ENCODE peak calls at places on chromosomes 11 and 22, in seven cellular contexts. F is CD8-positive, alpha-beta T cell; C is brain microvascular endothelial cell; E is lower lobe of right lung; S is ovary; W is left lung; Z is colonic mucosa. I is an unnamed sample.

GRCh38 chr11:73878771-73879170 is 2.0 kb downstream of the PAAF1 start:
- DNase-seq in C (no peak), W (no peak), S (no peak), E (no peak), F (no peak), Z (no peak), I (no peak)

GRCh38 chr11:69368119-69368880 is 74.3 kb downstream of the MYEOV start:
- DNase-seq in S (no peak), C (no peak), F (peak), Z (peak), W (peak), E (no peak), I (no peak)

GRCh38 chr11:75506827-75507226 is 18.9 kb downstream of the GDPD5 start:
- DNase-seq in Z (no peak), E (no peak), W (no peak), S (no peak), F (no peak), C (no peak), I (no peak)

GRCh38 chr11:88421530-88421929 is 84.0 kb upstream of the CTSC start:
- DNase-seq in C (peak), W (peak), F (no peak), Z (peak), S (no peak), E (no peak), I (no peak)

GRCh38 chr11:2771758-2772466 is 72.1 kb upstream of the KCNQ1OT1 start:
- DNase-seq in W (peak), S (peak), Z (peak), E (peak), F (peak), C (no peak), I (no peak)

GRCh38 chr22:42336527-42337227 is 66.2 kb upstream of the TCF20 start:
- DNase-seq in W (no peak), E (no peak), Z (no peak), C (no peak), S (no peak), F (no peak), I (no peak)

GRCh38 chr11:122853971-122854446 is 15.7 kb downstream of the CRTAM start:
- DNase-seq in W (no peak), Z (peak), C (peak), E (no peak), F (peak), S (peak), I (peak)

GRCh38 chr11:33195391-33196190 is 34.3 kb upstream of the CSTF3 start:
- DNase-seq in E (no peak), Z (no peak), F (no peak), C (no peak), S (no peak), W (no peak), I (no peak)

GRCh38 chr11:133082851-133083488 is 449.3 kb downstream of the OPCML start:
- DNase-seq in Z (peak), W (peak), S (no peak), E (peak), C (peak), F (peak), I (peak)

GRCh38 chr11:1102996-1103395 is 28.3 kb downstream of the MUC2 start:
- DNase-seq in Z (no peak), W (no peak), C (no peak), S (no peak), F (no peak), E (peak), I (no peak)

GRCh38 chr22:46737105-46737975 is 712 bp downstream of the CERK start:
- DNase-seq in E (no peak), W (no peak), Z (no peak), C (no peak), S (peak), F (peak), I (peak)

GRCh38 chr11:27722117-27722844 is 22.0 kb upstream of the BDNF start:
- DNase-seq in W (no peak), Z (no peak), E (no peak), F (no peak), S (no peak), C (peak), I (peak)

GRCh38 chr11:1747753-1748466 is 2.5 kb downstream of the IFITM10 start:
- DNase-seq in E (no peak), S (no peak), Z (no peak), F (no peak), W (no peak), C (no peak), I (no peak)

GRCh38 chr11:113681711-113682410 is 24.2 kb downstream of the TMPRSS5 start:
- DNase-seq in Z (no peak), F (no peak), C (no peak), E (no peak), W (no peak), S (no peak), I (peak)

GRCh38 chr11:130121430-130121978 is 38.1 kb upstream of the ST14 start:
- DNase-seq in Z (no peak), W (no peak), S (no peak), F (no peak), E (no peak), C (peak), I (peak)
- H3K4me3 ChIP-seq in Z (no peak), W (no peak), S (no peak), F (no peak), E (no peak), C (no peak), I (no peak)

DNA sequence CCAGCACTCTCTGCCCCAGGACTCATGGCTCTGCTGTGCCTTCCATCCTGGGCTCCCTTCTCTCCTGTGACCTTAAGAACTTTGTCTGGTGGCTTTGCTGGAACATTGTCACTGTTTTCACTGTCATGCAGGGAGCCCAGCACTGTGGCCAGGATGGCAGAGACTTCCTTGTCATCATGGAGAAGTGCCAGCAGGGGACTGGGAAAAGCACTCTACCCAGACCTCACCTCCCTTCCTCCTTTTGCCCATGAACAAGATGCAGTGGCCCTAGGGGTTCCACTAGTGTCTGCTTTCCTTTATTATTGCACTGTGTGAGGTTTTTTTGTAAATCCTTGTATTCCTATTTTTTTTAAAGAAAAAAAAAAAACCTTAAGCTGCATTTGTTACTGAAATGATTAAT is 2.9 kb upstream of the TTC36 start:
- DNase-seq in C (no peak), W (no peak), Z (no peak), E (no peak), S (no peak), F (no peak), I (no peak)
- TF ChIP-seq CTCF in C (no peak), W (no peak), Z (no peak), E (no peak), S (no peak), F (no peak), I (no peak)

GRCh38 chr22:24587948-24588347 is 4.9 kb downstream of the LRRC75B start:
- DNase-seq in Z (no peak), C (no peak), S (no peak), F (no peak), E (no peak), W (no peak), I (no peak)

GRCh38 chr22:24590596-24591173 is 2.2 kb downstream of the LRRC75B start:
- DNase-seq in S (no peak), E (no peak), F (no peak), C (no peak), W (no peak), Z (no peak), I (no peak)

GRCh38 chr22:24588370-24588755 is 4.5 kb downstream of the LRRC75B start:
- DNase-seq in Z (no peak), F (no peak), C (no peak), S (peak), W (no peak), E (no peak), I (peak)

GRCh38 chr22:24588756-24589481 is 4.0 kb downstream of the LRRC75B start:
- DNase-seq in Z (no peak), W (no peak), S (no peak), F (no peak), C (no peak), E (no peak), I (no peak)

DNA sequence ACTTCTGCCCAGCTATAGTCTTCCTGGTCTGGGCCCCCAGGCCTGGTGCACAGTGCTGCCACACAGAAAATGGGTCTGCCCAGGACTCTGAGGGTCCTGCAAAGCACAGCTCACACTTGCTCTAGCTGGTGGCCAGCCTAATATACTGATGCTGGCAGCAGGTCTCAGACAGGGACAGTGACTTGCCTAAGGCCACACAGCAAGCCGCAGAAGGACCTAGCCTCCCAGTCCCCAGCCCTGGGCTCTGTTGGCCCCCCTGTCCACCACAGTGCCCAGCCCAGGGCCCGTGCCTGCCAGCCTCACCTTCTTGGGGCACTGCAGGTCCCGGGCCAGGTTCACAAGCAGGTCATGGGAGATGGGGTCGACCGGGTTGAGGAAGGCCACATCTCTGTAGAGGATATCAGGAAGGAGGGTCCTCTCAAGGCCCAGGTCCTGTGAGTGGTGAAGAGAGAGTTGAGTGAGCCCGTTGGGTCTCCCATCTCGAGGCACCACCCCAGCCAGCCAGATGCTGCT is 3.3 kb downstream of the LRRC75B start:
- DNase-seq in E (no peak), C (no peak), Z (no peak), F (no peak), W (no peak), S (no peak), I (no peak)
- H3K4me3 ChIP-seq in E (no peak), C (no peak), Z (no peak), F (no peak), W (no peak), S (no peak), I (no peak)

DNA sequence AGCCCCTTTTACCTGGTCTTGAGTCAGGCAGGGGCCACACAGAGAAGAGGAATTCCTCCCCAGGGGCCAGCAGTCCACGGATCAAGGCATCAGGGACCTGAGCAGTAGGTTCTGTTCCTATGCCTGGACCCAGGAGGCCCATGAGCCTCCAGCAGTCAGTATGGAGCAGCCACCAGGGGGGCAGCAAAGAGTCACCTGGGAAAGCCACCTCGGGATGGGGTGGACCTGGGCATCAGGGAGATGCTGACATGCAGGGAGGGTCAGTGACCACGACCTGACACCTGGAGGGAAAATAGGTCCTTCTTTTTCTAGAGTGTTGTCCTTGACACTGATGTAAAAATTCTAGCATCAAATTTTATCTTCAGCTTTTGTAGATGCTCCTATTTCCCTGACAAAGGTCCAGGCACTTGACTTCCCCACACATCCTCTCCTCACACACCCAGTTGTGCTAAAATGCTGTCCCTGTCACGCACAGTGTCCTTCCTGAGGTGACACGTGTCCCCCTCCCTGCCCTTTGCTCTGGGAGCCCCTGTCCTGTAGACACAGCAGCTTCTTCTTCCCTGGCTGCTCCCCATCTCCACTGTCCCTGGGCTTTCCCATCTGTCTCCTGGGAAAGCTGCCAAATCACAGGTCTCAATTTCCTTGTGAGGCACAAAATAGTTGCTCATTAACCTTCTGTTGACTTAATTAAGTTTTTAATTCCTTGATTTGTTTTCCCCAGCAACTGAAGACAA is 70.0 kb upstream of the IGLL5 start:
- DNase-seq in C (no peak), E (no peak), W (no peak), S (no peak), Z (no peak), F (no peak), I (no peak)
- TF ChIP-seq CTCF in C (no peak), E (no peak), W (no peak), S (no peak), Z (no peak), F (no peak), I (no peak)

GRCh38 chr11:117198613-117199012 is 557 bp upstream of the TAGLN start:
- DNase-seq in E (peak), S (no peak), C (no peak), F (no peak), W (no peak), Z (no peak), I (no peak)
- H3K4me3 ChIP-seq in E (peak), S (peak), C (peak), F (no peak), W (peak), Z (no peak), I (peak)

GRCh38 chr11:109644158-109644557 is 222.2 kb downstream of the C11orf87 start:
- DNase-seq in E (no peak), S (no peak), C (no peak), F (no peak), Z (no peak), W (no peak), I (peak)

DNA sequence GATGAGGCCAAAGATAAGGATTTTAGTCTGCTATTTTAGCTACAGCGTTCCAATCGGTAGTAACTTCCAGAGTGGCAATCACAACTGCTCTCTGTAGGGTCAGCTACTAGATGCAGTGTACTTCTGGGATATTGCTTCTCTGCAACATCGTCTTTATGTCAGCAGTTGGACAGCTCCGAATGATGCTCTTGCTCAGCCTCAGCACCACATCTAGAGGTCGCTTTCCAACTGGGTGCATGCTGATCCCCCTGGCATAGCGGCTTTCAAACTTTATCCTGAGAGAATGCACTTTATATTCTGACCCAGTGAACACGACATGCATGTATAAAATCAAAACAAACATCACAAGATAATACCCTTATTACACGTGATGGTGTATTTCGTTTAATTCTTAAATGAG is 219.6 kb downstream of the C11orf87 start:
- DNase-seq in Z (no peak), C (peak), W (no peak), F (no peak), S (no peak), E (no peak), I (peak)
- TF ChIP-seq CTCF in Z (no peak), C (peak), W (no peak), F (no peak), S (no peak), E (no peak), I (peak)

GRCh38 chr11:61762798-61763197 is 10.4 kb downstream of the MYRF start:
- DNase-seq in F (no peak), W (no peak), S (no peak), E (no peak), C (no peak), Z (no peak), I (no peak)

GRCh38 chr11:61762216-61762615 is 9.8 kb downstream of the MYRF start:
- DNase-seq in C (no peak), E (no peak), W (no peak), Z (no peak), S (no peak), F (no peak), I (no peak)

GRCh38 chr11:61765550-61766253 is 13.3 kb downstream of the MYRF start:
- DNase-seq in E (no peak), C (no peak), F (no peak), S (no peak), Z (no peak), W (no peak), I (no peak)

GRCh38 chr11:61764606-61765260 is 12.3 kb downstream of the MYRF start:
- DNase-seq in S (peak), Z (no peak), C (no peak), F (no peak), W (no peak), E (no peak), I (no peak)

GRCh38 chr11:61763930-61764605 is 11.6 kb downstream of the MYRF start:
- DNase-seq in Z (no peak), S (no peak), C (no peak), W (no peak), F (no peak), E (no peak), I (no peak)
- H3K4me3 ChIP-seq in Z (no peak), S (no peak), C (no peak), W (no peak), F (no peak), E (no peak), I (no peak)